ENCODE peak calls at places on chromosomes 11 and 22, in eight cellular contexts. J, K, P, F, N, Y, R and A are unnamed samples.

GRCh38 chr11:69864930-69865661 is 45.9 kb upstream of the FGF3 start:
- DNase-seq in K (no peak), R (no peak), J (no peak), N (no peak), P (no peak), Y (no peak), F (no peak), A (no peak)

GRCh38 chr22:30396871-30397655 is at the start of gene SEC14L2:
- DNase-seq in K (peak; percentile 62), P (peak; percentile 58), R (peak; percentile 74), F (peak; percentile 28), Y (peak; percentile 56), N (peak; percentile 34), J (peak; percentile 45), A (peak; percentile 67)

GRCh38 chr11:58926251-58926650 is 13.0 kb upstream of the GLYATL1 start:
- DNase-seq in F (no peak), R (no peak), Y (no peak), N (no peak), K (no peak), J (no peak), P (no peak), A (peak; percentile 74)

GRCh38 chr11:45607995-45608394 is 57.4 kb downstream of the CHST1 start:
- DNase-seq in P (no peak), K (peak; percentile 16), F (no peak), Y (peak; percentile 55), N (no peak), J (no peak), R (no peak), A (peak; percentile 96)

GRCh38 chr22:22193923-22194322 is 50.7 kb upstream of the VPREB1 start:
- DNase-seq in J (no peak), P (no peak), Y (no peak), F (no peak), N (no peak), R (no peak), K (no peak), A (no peak)

GRCh38 chr11:12094872-12095800 is 15.3 kb upstream of the MICAL2 start:
- DNase-seq in N (no peak), R (no peak), J (no peak), Y (no peak), P (no peak), K (no peak), F (no peak), A (no peak)

GRCh38 chr22:44931077-44931540 is 78.7 kb downstream of the PHF21B start:
- DNase-seq in Y (peak; percentile 55), P (no peak), K (no peak), R (no peak), F (no peak), J (no peak), N (no peak), A (no peak)

GRCh38 chr11:64139045-64139444 is 26.9 kb downstream of the MACROD1 start:
- DNase-seq in Y (no peak), N (no peak), J (no peak), R (no peak), K (no peak), F (no peak), P (no peak), A (no peak)

GRCh38 chr11:6538892-6539291 is 41.8 kb downstream of the DNHD1 start:
- DNase-seq in K (no peak), R (no peak), J (no peak), Y (no peak), F (no peak), N (no peak), P (no peak), A (no peak)

GRCh38 chr11:45451766-45452440 is 165.8 kb upstream of the SYT13 start:
- DNase-seq in Y (peak; percentile 87), F (no peak), K (no peak), P (no peak), N (no peak), R (no peak), J (no peak), A (no peak)

GRCh38 chr11:67271548-67272284 is 5.4 kb downstream of the GRK2 start:
- DNase-seq in F (peak; percentile 57), N (peak; percentile 65), R (peak; percentile 81), J (no peak), P (peak; percentile 56), K (no peak), Y (no peak), A (no peak)

GRCh38 chr11:132373405-132374141 is 1003.2 kb downstream of the NTM start:
- DNase-seq in R (no peak), J (no peak), K (no peak), F (no peak), P (no peak), Y (no peak), N (no peak), A (no peak)